ENCODE peak calls at places on chromosomes 13 and 19, in four cellular contexts. N is fibroblast of lung, U is transverse colon, T is A549. X is an unnamed sample.

GRCh38 chr19:13149628-13150186 is 468 bp downstream of the STX10 start:
- DNase-seq in T (no peak), N (peak), U (peak), X (no peak)

GRCh38 chr13:44686478-44687071 is 110.4 kb upstream of the TSC22D1 start:
- DNase-seq in N (no peak), T (no peak), U (no peak), X (no peak)

GRCh38 chr19:34555447-34555846 is 73.9 kb downstream of the WTIP start:
- DNase-seq in T (peak), U (no peak), N (peak), X (no peak)

GRCh38 chr19:15463865-15464371 is 426 bp downstream of the RASAL3 start:
- DNase-seq in U (peak), T (no peak), N (no peak), X (peak)

GRCh38 chr19:55156202-55157063 is 1.1 kb downstream of the TNNI3 start:
- DNase-seq in T (peak), N (peak), U (peak), X (no peak)

GRCh38 chr13:39284801-39285388 is 246.6 kb downstream of the NHLRC3 start:
- DNase-seq in T (no peak), N (peak), U (no peak), X (no peak)

GRCh38 chr19:12064266-12065099 is at the start of gene ZNF844:
- DNase-seq in U (peak), T (no peak), N (peak), X (peak)

GRCh38 chr19:47357788-47358680 is 8.9 kb downstream of the DHX34 start:
- DNase-seq in T (peak), N (no peak), U (no peak), X (no peak)

GRCh38 chr19:55146078-55146647 is 2.8 kb downstream of the TNNT1 start:
- DNase-seq in T (peak), U (no peak), N (no peak), X (no peak)

GRCh38 chr13:50386527-50387123 is 371.4 kb downstream of the KCNRG start:
- DNase-seq in T (no peak), U (no peak), N (peak), X (no peak)

GRCh38 chr13:91111476-91112190 is 235.9 kb upstream of the MIR17HG start:
- DNase-seq in U (no peak), N (no peak), T (no peak), X (no peak)

GRCh38 chr19:45575216-45575615 is 9.4 kb downstream of the OPA3 start:
- DNase-seq in N (no peak), U (no peak), T (no peak), X (no peak)

GRCh38 chr19:1647664-1648155 is 4.7 kb downstream of the TCF3 start:
- DNase-seq in U (no peak), T (no peak), N (no peak), X (no peak)

GRCh38 chr19:6226444-6227155 is 53.2 kb downstream of the MLLT1 start:
- DNase-seq in N (no peak), U (no peak), T (no peak), X (no peak)

GRCh38 chr19:29665826-29666633 is 769 bp downstream of the PLEKHF1 start:
- DNase-seq in U (peak), N (peak), T (no peak), X (no peak)

GRCh38 chr19:16943942-16944625 is 55.3 kb downstream of the F2RL3 start:
- DNase-seq in N (no peak), T (no peak), U (no peak), X (no peak)

GRCh38 chr19:15584541-15585115 is 30.4 kb upstream of the CYP4F8 start:
- DNase-seq in U (peak), T (peak), N (peak), X (peak)

GRCh38 chr19:58531052-58531600 is 11.5 kb upstream of the ZBTB45 start:
- DNase-seq in T (no peak), U (no peak), N (no peak), X (no peak)

GRCh38 chr19:44745386-44745831 is 3.1 kb upstream of the BCL3 start:
- DNase-seq in N (peak), U (peak), T (peak), X (no peak)

GRCh38 chr19:17325881-17326594 is 8.6 kb downstream of the ANO8 start:
- DNase-seq in U (no peak), T (no peak), N (peak), X (no peak)

GRCh38 chr13:35833571-35834305 is 297.4 kb downstream of the DCLK1 start:
- DNase-seq in U (no peak), T (no peak), N (no peak), X (no peak)

GRCh38 chr19:18251587-18252369 is 22.5 kb downstream of the IQCN start:
- DNase-seq in T (peak), N (peak), U (peak), X (peak)

GRCh38 chr19:45973564-45974338 is at the start of gene NOVA2:
- DNase-seq in T (peak), N (peak), U (peak), X (no peak)

GRCh38 chr19:9128171-9128570 is 1.4 kb upstream of the OR7G3 start:
- DNase-seq in T (no peak), U (no peak), N (no peak), X (no peak)

GRCh38 chr13:44431150-44431549 is 57.5 kb downstream of the SERP2 start:
- DNase-seq in T (no peak), N (no peak), U (peak), X (no peak)

GRCh38 chr13:110771194-110771593 is 57.7 kb downstream of the ING1 start:
- DNase-seq in U (no peak), N (no peak), T (no peak), X (no peak)

GRCh38 chr13:77521194-77521593 is 14.3 kb upstream of the SCEL start:
- DNase-seq in N (no peak), T (peak), U (no peak), X (no peak)

GRCh38 chr13:20294497-20294896 is 62.4 kb upstream of the GJB6 start:
- DNase-seq in T (peak), N (no peak), U (no peak), X (no peak)

GRCh38 chr13:31772231-31772630 is 32.9 kb downstream of the RXFP2 start:
- DNase-seq in N (no peak), T (no peak), U (no peak), X (no peak)

GRCh38 chr13:110352735-110353134 is 45.7 kb downstream of the COL4A2 start:
- DNase-seq in U (no peak), N (no peak), T (no peak), X (no peak)

GRCh38 chr19:12766051-12766521 is 9.3 kb downstream of the HOOK2 start:
- DNase-seq in U (peak), T (peak), N (peak), X (peak)

GRCh38 chr13:43516401-43516826 is 270.4 kb downstream of the ENOX1 start:
- DNase-seq in T (no peak), N (peak), U (no peak), X (no peak)

GRCh38 chr13:28301839-28302238 is 163.5 kb downstream of the PAN3 start:
- DNase-seq in T (no peak), N (no peak), U (no peak), X (no peak)

GRCh38 chr13:83286737-83287136 is 595.5 kb downstream of the SLITRK1 start:
- DNase-seq in N (peak), T (no peak), U (no peak), X (no peak)

GRCh38 chr13:95128045-95128643 is 173.1 kb downstream of the ABCC4 start:
- DNase-seq in N (peak), U (no peak), T (peak), X (no peak)

GRCh38 chr19:47438793-47439220 is 19.5 kb upstream of the MEIS3 start:
- DNase-seq in U (no peak), N (no peak), T (no peak), X (no peak)

GRCh38 chr13:68030152-68030809 is 800.1 kb upstream of the PCDH9 start:
- DNase-seq in N (no peak), U (no peak), T (no peak), X (no peak)

GRCh38 chr13:82571653-82572052 is 1310.6 kb downstream of the SLITRK1 start:
- DNase-seq in U (no peak), N (no peak), T (no peak), X (no peak)

GRCh38 chr13:41543664-41544300 is 86.4 kb downstream of the RGCC start:
- DNase-seq in N (no peak), U (no peak), T (no peak), X (no peak)

GRCh38 chr19:6424190-6424938 is at the start of gene KHSRP:
- DNase-seq in U (no peak), N (no peak), T (no peak), X (peak)

X was measured in CD8-positive, alpha-beta memory T cell.